ENCODE peak calls at places on chromosomes 5 and 9, in six cellular contexts. One of them, this sample, is unnamed.

GRCh38 chr9:118992813-118993747 is 376.2 kb downstream of the BRINP1 start:
- DNase-seq in dorsolateral prefrontal cortex: no peak
- DNase-seq in neural crest cell: no peak
- DNase-seq in upper lobe of right lung: no peak
- DNase-seq in HuH-7: no peak
- DNase-seq in hypothalamus: no peak
- DNase-seq in this sample: no peak

GRCh38 chr9:79764377-79764776 is 192.6 kb downstream of the TLE4 start:
- DNase-seq in dorsolateral prefrontal cortex: no peak
- DNase-seq in neural crest cell: no peak
- DNase-seq in upper lobe of right lung: no peak
- DNase-seq in HuH-7: no peak
- DNase-seq in hypothalamus: no peak
- DNase-seq in this sample: no peak

GRCh38 chr9:94847486-94847885 is 121.0 kb downstream of the AOPEP start:
- DNase-seq in dorsolateral prefrontal cortex: no peak
- DNase-seq in neural crest cell: no peak
- DNase-seq in upper lobe of right lung: no peak
- DNase-seq in HuH-7: no peak
- DNase-seq in hypothalamus: no peak
- DNase-seq in this sample: no peak

GRCh38 chr5:138936225-138936967 is 61.3 kb upstream of the LRRTM2 start:
- DNase-seq in dorsolateral prefrontal cortex: no peak
- DNase-seq in neural crest cell: no peak
- DNase-seq in upper lobe of right lung: no peak
- DNase-seq in HuH-7: no peak
- DNase-seq in hypothalamus: no peak
- DNase-seq in this sample: peak

GRCh38 chr5:139446956-139447779 is 7.8 kb upstream of the DNAJC18 start:
- DNase-seq in dorsolateral prefrontal cortex: no peak
- DNase-seq in neural crest cell: no peak
- DNase-seq in upper lobe of right lung: no peak
- DNase-seq in HuH-7: no peak
- DNase-seq in hypothalamus: no peak
- DNase-seq in this sample: no peak

GRCh38 chr9:91176426-91176825 is 185.3 kb downstream of the AUH start:
- DNase-seq in dorsolateral prefrontal cortex: no peak
- DNase-seq in neural crest cell: no peak
- DNase-seq in upper lobe of right lung: no peak
- DNase-seq in HuH-7: no peak
- DNase-seq in hypothalamus: no peak
- DNase-seq in this sample: peak

GRCh38 chr5:132444061-132444460 is 46.5 kb downstream of the IRF1 start:
- DNase-seq in dorsolateral prefrontal cortex: no peak
- DNase-seq in neural crest cell: no peak
- DNase-seq in upper lobe of right lung: no peak
- DNase-seq in HuH-7: no peak
- DNase-seq in hypothalamus: no peak
- DNase-seq in this sample: no peak

GRCh38 chr5:108472237-108472636 is 90.3 kb upstream of the FBXL17 start:
- DNase-seq in dorsolateral prefrontal cortex: no peak
- DNase-seq in neural crest cell: no peak
- DNase-seq in upper lobe of right lung: no peak
- DNase-seq in HuH-7: no peak
- DNase-seq in hypothalamus: no peak
- DNase-seq in this sample: no peak

GRCh38 chr5:62457071-62457470 is 44.5 kb downstream of the IPO11 start:
- DNase-seq in dorsolateral prefrontal cortex: no peak
- DNase-seq in neural crest cell: no peak
- DNase-seq in upper lobe of right lung: no peak
- DNase-seq in HuH-7: no peak
- DNase-seq in hypothalamus: no peak
- DNase-seq in this sample: no peak

GRCh38 chr5:13987843-13988464 is 43.5 kb upstream of the DNAH5 start:
- DNase-seq in dorsolateral prefrontal cortex: peak
- DNase-seq in neural crest cell: peak
- DNase-seq in upper lobe of right lung: no peak
- DNase-seq in HuH-7: peak
- DNase-seq in hypothalamus: no peak
- DNase-seq in this sample: peak

GRCh38 chr5:140311011-140311467 is 8.1 kb upstream of the PFDN1 start:
- DNase-seq in dorsolateral prefrontal cortex: no peak
- DNase-seq in neural crest cell: no peak
- DNase-seq in upper lobe of right lung: no peak
- DNase-seq in HuH-7: no peak
- DNase-seq in hypothalamus: no peak
- DNase-seq in this sample: no peak

GRCh38 chr5:179827684-179828083 is 7.0 kb downstream of the SQSTM1 start:
- DNase-seq in dorsolateral prefrontal cortex: no peak
- DNase-seq in neural crest cell: no peak
- DNase-seq in upper lobe of right lung: peak
- DNase-seq in HuH-7: no peak
- DNase-seq in hypothalamus: no peak
- DNase-seq in this sample: no peak

GRCh38 chr5:158805195-158805594 is 294.5 kb downstream of the EBF1 start:
- DNase-seq in dorsolateral prefrontal cortex: no peak
- DNase-seq in neural crest cell: no peak
- DNase-seq in upper lobe of right lung: no peak
- DNase-seq in HuH-7: no peak
- DNase-seq in hypothalamus: no peak
- DNase-seq in this sample: no peak

GRCh38 chr5:96651948-96652753 is 10.0 kb upstream of the CAST start:
- DNase-seq in dorsolateral prefrontal cortex: no peak
- DNase-seq in neural crest cell: no peak
- DNase-seq in upper lobe of right lung: no peak
- DNase-seq in HuH-7: peak
- DNase-seq in hypothalamus: no peak
- DNase-seq in this sample: no peak